ENCODE peak calls at places on chromosome 10, in eight cellular contexts. D is tibial nerve, Z is H54, V is GM12891, J is stomach, M is erythroblast, B is prostate gland, A is H1. T is an unnamed sample.

GRCh38 chr10:78541528-78542470 is 508.1 kb downstream of the RPS24 start:
- DNase-seq in D (no peak), Z (no peak), V (no peak), J (no peak), M (no peak), B (no peak), A (no peak), T (peak; percentile 38)

GRCh38 chr10:60962946-60963345 is 19.0 kb upstream of the RHOBTB1 start:
- DNase-seq in D (no peak), Z (no peak), V (no peak), J (no peak), M (no peak), B (no peak), A (no peak), T (no peak)

GRCh38 chr10:5601826-5602225 is 64.6 kb downstream of the ASB13 start:
- DNase-seq in D (no peak), Z (no peak), V (no peak), J (no peak), M (no peak), B (no peak), A (no peak), T (no peak)

GRCh38 chr10:79602953-79603352 is 7.8 kb upstream of the SFTPA1 start:
- DNase-seq in D (no peak), Z (no peak), V (no peak), J (no peak), M (no peak), B (no peak), A (no peak), T (no peak)

GRCh38 chr10:117747636-117748035 is 205.1 kb downstream of the EMX2 start:
- DNase-seq in D (no peak), Z (no peak), V (no peak), J (no peak), M (no peak), B (no peak), A (no peak), T (peak; percentile 10)

GRCh38 chr10:73495226-73495883 is 469 bp downstream of the PPP3CB start:
- DNase-seq in D (peak; percentile 67), Z (peak; percentile 95), V (peak; percentile 84), J (peak; percentile 93), M (peak; percentile 93), B (peak; percentile 89), A (peak; percentile 74), T (peak; percentile 90)

GRCh38 chr10:97915346-97915745 is 65.7 kb downstream of the GOLGA7B start:
- DNase-seq in D (no peak), Z (no peak), V (no peak), J (no peak), M (no peak), B (no peak), A (no peak), T (no peak)

GRCh38 chr10:28378986-28379585 is 76.2 kb upstream of the MPP7 start:
- DNase-seq in D (no peak), Z (no peak), V (no peak), J (no peak), M (no peak), B (no peak), A (no peak), T (no peak)

GRCh38 chr10:96280859-96281258 is 9.5 kb upstream of the BLNK start:
- DNase-seq in D (no peak), Z (no peak), V (no peak), J (no peak), M (no peak), B (no peak), A (no peak), T (no peak)

GRCh38 chr10:62048919-62049636 is 147.6 kb downstream of the ARID5B start:
- DNase-seq in D (peak; percentile 85), Z (peak; percentile 74), V (no peak), J (peak; percentile 74), M (no peak), B (peak; percentile 85), A (peak; percentile 68), T (peak; percentile 91)

GRCh38 chr10:89683911-89684310 is 17.5 kb upstream of the KIF20B start:
- DNase-seq in D (no peak), Z (no peak), V (no peak), J (no peak), M (no peak), B (no peak), A (no peak), T (no peak)

GRCh38 chr10:68109312-68109711 is at the start of gene MYPN:
- DNase-seq in D (no peak), Z (no peak), V (no peak), J (no peak), M (no peak), B (no peak), A (no peak), T (no peak)

GRCh38 chr10:58335306-58336005 is 650 bp downstream of the UBE2D1 start:
- DNase-seq in D (no peak), Z (peak; percentile 40), V (no peak), J (peak; percentile 26), M (peak; percentile 25), B (peak; percentile 5), A (no peak), T (peak; percentile 42)

DNA sequence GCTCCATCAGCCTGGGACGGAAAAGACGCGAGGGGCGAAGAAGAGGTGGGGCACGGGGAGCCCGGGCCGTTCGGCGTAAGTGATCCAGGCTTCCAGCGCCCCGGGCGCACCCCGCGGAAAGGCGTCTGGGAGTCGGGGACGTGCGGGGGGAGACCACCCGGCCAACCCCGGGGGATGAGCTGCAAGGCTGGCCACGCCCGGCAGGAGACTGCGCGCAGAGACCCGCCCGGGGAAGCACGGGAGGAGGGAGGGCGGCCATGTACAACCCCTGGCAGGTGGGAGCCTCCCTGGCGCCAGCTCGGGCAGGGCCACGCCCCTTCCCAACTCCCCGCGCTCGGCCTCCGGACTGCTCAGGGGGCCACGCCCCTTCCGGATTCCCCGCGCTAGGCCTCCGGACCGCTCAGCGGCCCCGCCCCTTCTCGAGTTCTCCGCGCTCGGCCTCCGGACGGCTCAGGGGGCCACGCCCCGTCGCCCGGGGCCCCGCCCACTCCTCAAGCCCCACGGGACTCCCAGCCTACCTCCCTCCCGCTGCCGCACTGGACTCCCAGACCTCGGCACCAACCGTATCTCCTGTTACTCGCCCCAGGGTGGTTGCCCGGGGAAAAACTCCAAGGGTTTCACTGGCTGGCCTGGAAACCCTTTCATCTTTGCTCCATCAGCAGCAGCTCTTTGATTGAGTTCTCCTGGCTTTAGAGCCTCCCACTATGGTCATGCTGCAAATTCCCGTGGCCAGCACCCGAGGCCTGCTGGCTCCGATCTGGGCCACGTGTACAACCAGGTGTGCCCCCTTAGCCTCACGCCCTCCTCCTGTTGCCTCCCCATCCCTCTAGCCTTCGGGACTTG is 284.4 kb downstream of the ZEB1 start:
- DNase-seq in D (peak; percentile 93), Z (peak; percentile 97), V (peak; percentile 98), J (peak; percentile 94), M (peak; percentile 86), B (peak; percentile 95), A (peak; percentile 96), T (peak; percentile 96)
- TF ChIP-seq POLR2A in D (peak; percentile 71), Z (no peak), V (no peak), J (no peak), M (no peak), B (peak; percentile 60), A (peak; percentile 77), T (no peak)

DNA sequence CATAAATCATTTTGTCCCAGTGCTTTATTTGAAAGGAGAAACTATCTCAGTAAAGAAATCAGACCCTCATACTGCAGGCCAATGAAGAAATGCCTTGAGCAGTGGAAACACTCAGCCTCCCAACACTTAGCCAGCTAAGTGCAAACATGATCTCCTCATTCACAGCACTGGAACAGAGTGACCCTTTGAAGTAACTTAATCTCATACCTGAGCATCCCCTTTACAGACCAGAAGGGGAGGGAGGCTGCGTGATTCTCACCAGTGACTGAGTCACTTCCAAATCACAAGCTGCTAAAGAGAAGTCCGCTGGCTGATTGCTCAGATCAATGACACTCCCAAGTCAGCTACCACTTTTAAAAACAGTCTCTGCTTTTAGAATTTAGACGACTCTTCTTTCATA is 4.5 kb downstream of the CHST15 start:
- DNase-seq in D (no peak), Z (no peak), V (no peak), J (no peak), M (no peak), B (no peak), A (no peak), T (no peak)
- TF ChIP-seq POLR2A in D (no peak), Z (no peak), V (no peak), J (no peak), M (no peak), B (no peak), A (no peak), T (no peak)

GRCh38 chr10:101007099-101007711 is 7.6 kb downstream of the LZTS2 start:
- DNase-seq in D (no peak), Z (no peak), V (no peak), J (no peak), M (no peak), B (no peak), A (no peak), T (no peak)
- TF ChIP-seq POLR2A in D (peak; percentile 5), Z (no peak), V (no peak), J (no peak), M (no peak), B (no peak), A (no peak), T (no peak)

GRCh38 chr10:11414314-11415038 is 197.0 kb downstream of the USP6NL start:
- DNase-seq in D (no peak), Z (no peak), V (no peak), J (no peak), M (no peak), B (no peak), A (no peak), T (no peak)

GRCh38 chr10:11416974-11417373 is 194.5 kb downstream of the USP6NL start:
- DNase-seq in D (no peak), Z (no peak), V (no peak), J (no peak), M (no peak), B (no peak), A (no peak), T (no peak)

GRCh38 chr10:11409357-11409756 is 202.1 kb downstream of the USP6NL start:
- DNase-seq in D (no peak), Z (no peak), V (no peak), J (no peak), M (no peak), B (no peak), A (no peak), T (no peak)

GRCh38 chr10:11411926-11412545 is 199.4 kb downstream of the USP6NL start:
- DNase-seq in D (no peak), Z (no peak), V (no peak), J (no peak), M (peak; percentile 10), B (no peak), A (no peak), T (no peak)

GRCh38 chr10:11415095-11415494 is 196.4 kb downstream of the USP6NL start:
- DNase-seq in D (no peak), Z (no peak), V (no peak), J (no peak), M (no peak), B (no peak), A (no peak), T (no peak)
- TF ChIP-seq POLR2A in D (no peak), Z (no peak), V (no peak), J (no peak), M (no peak), B (no peak), A (no peak), T (no peak)

GRCh38 chr10:14954001-14954770 is at the start of gene DCLRE1C:
- DNase-seq in D (peak; percentile 79), Z (peak; percentile 88), V (peak; percentile 76), J (peak; percentile 93), M (peak; percentile 90), B (peak; percentile 92), A (peak; percentile 90), T (peak; percentile 90)
- TF ChIP-seq POLR2A in D (peak; percentile 28), Z (peak; percentile 53), V (peak; percentile 51), J (no peak), M (peak; percentile 88), B (peak; percentile 19), A (peak; percentile 88), T (peak; percentile 68)

GRCh38 chr10:114684822-114685209 is 26.7 kb upstream of the ABLIM1 start:
- DNase-seq in D (no peak), Z (peak; percentile 33), V (no peak), J (no peak), M (no peak), B (no peak), A (no peak), T (no peak)
- TF ChIP-seq POLR2A in D (no peak), Z (no peak), V (no peak), J (no peak), M (no peak), B (no peak), A (no peak), T (no peak)